ENCODE peak calls at places on chromosomes 6 and 20, in four cellular contexts. One of them, this sample, is unnamed.

GRCh38 chr6:28537065-28537464 is 11.4 kb downstream of the GPX5 start:
- DNase-seq in kidney epithelial cell: no peak
- DNase-seq in NCI-H460: no peak
- DNase-seq in cardiac fibroblast: peak; percentile 37
- DNase-seq in this sample: no peak

GRCh38 chr20:51950926-51951325 is 148.6 kb upstream of the SALL4 start:
- DNase-seq in NCI-H460: no peak
- DNase-seq in kidney epithelial cell: no peak
- DNase-seq in cardiac fibroblast: no peak
- DNase-seq in this sample: no peak

GRCh38 chr20:258963-259362 is 1.4 kb downstream of the DEFB132 start:
- DNase-seq in kidney epithelial cell: no peak
- DNase-seq in NCI-H460: peak; percentile 9
- DNase-seq in cardiac fibroblast: peak; percentile 32
- DNase-seq in this sample: peak; percentile 36

GRCh38 chr6:166586424-166587156 is at the start of gene RAMACL:
- DNase-seq in cardiac fibroblast: no peak
- DNase-seq in kidney epithelial cell: no peak
- DNase-seq in NCI-H460: no peak
- DNase-seq in this sample: no peak

GRCh38 chr6:79777713-79778579 is 146.8 kb downstream of the SH3BGRL2 start:
- DNase-seq in cardiac fibroblast: peak; percentile 76
- DNase-seq in kidney epithelial cell: peak; percentile 5
- DNase-seq in NCI-H460: peak; percentile 66
- DNase-seq in this sample: peak; percentile 44

GRCh38 chr20:59405819-59406218 is 105.4 kb downstream of the EDN3 start:
- DNase-seq in NCI-H460: no peak
- DNase-seq in kidney epithelial cell: no peak
- DNase-seq in cardiac fibroblast: no peak
- DNase-seq in this sample: no peak

GRCh38 chr6:21914121-21914973 is 320.8 kb downstream of the SOX4 start:
- DNase-seq in kidney epithelial cell: no peak
- DNase-seq in cardiac fibroblast: peak; percentile 34
- DNase-seq in NCI-H460: no peak
- DNase-seq in this sample: peak; percentile 39

GRCh38 chr6:88987922-88988321 is 24.5 kb upstream of the RNGTT start:
- DNase-seq in cardiac fibroblast: no peak
- DNase-seq in NCI-H460: no peak
- DNase-seq in kidney epithelial cell: no peak
- DNase-seq in this sample: no peak

GRCh38 chr20:60187683-60188082 is 229.5 kb downstream of the CDH26 start:
- DNase-seq in cardiac fibroblast: no peak
- DNase-seq in kidney epithelial cell: no peak
- DNase-seq in NCI-H460: no peak
- DNase-seq in this sample: no peak

GRCh38 chr20:44092551-44093248 is 94.3 kb downstream of the JPH2 start:
- DNase-seq in cardiac fibroblast: peak; percentile 79
- DNase-seq in NCI-H460: peak; percentile 40
- DNase-seq in kidney epithelial cell: no peak
- DNase-seq in this sample: peak; percentile 63

GRCh38 chr6:84284428-84285033 is 57.1 kb upstream of the CEP162 start:
- DNase-seq in kidney epithelial cell: no peak
- DNase-seq in cardiac fibroblast: peak; percentile 37
- DNase-seq in NCI-H460: no peak
- DNase-seq in this sample: peak; percentile 8

GRCh38 chr6:133567656-133568055 is 321.3 kb upstream of the TCF21 start:
- DNase-seq in kidney epithelial cell: no peak
- DNase-seq in NCI-H460: no peak
- DNase-seq in cardiac fibroblast: no peak
- DNase-seq in this sample: no peak

GRCh38 chr6:83962592-83962991 is 71.0 kb upstream of the MRAP2 start:
- DNase-seq in cardiac fibroblast: no peak
- DNase-seq in kidney epithelial cell: no peak
- DNase-seq in NCI-H460: no peak
- DNase-seq in this sample: no peak

GRCh38 chr6:84242265-84242664 is 14.8 kb upstream of the CEP162 start:
- DNase-seq in NCI-H460: no peak
- DNase-seq in cardiac fibroblast: no peak
- DNase-seq in kidney epithelial cell: no peak
- DNase-seq in this sample: no peak

GRCh38 chr20:46681032-46681854 is 8.0 kb downstream of the TP53RK start:
- DNase-seq in NCI-H460: peak; percentile 54
- DNase-seq in cardiac fibroblast: peak; percentile 63
- DNase-seq in kidney epithelial cell: no peak
- DNase-seq in this sample: peak; percentile 52

GRCh38 chr20:32072168-32072721 is 20.2 kb downstream of the HCK start:
- DNase-seq in cardiac fibroblast: peak; percentile 9
- DNase-seq in NCI-H460: no peak
- DNase-seq in kidney epithelial cell: no peak
- DNase-seq in this sample: no peak